ENCODE peak calls at places on chromosomes 5 and 9, in four cellular contexts. C is GM12892, R is kidney tubule cell, J is mesendoderm. O is an unnamed sample.

GRCh38 chr5:56402273-56403223 is 169.4 kb upstream of the ANKRD55 start:
- DNase-seq in C (no peak), R (peak), J (peak), O (no peak)

GRCh38 chr5:3362606-3362910 is 233.1 kb upstream of the IRX1 start:
- DNase-seq in C (no peak), J (no peak), R (no peak), O (no peak)

GRCh38 chr9:92640398-92641091 is 29.4 kb downstream of the IPPK start:
- DNase-seq in J (no peak), R (no peak), C (no peak), O (no peak)

GRCh38 chr5:82332064-82332855 is 54.1 kb upstream of the RPS23 start:
- DNase-seq in C (no peak), J (no peak), R (no peak), O (no peak)

GRCh38 chr5:10471672-10472071 is 30.0 kb downstream of the ROPN1L start:
- DNase-seq in C (no peak), R (no peak), J (no peak), O (no peak)

GRCh38 chr9:36894695-36895310 is 139.3 kb downstream of the PAX5 start:
- DNase-seq in J (no peak), R (no peak), C (no peak), O (no peak)

GRCh38 chr9:90854637-90855036 is 53.0 kb downstream of the SYK start:
- DNase-seq in R (peak), J (no peak), C (no peak), O (peak)

GRCh38 chr5:123344819-123345426 is 78.3 kb downstream of the CEP120 start:
- DNase-seq in R (peak), C (no peak), J (peak), O (no peak)

GRCh38 chr5:154015071-154015693 is 23.5 kb downstream of the FAM114A2 start:
- DNase-seq in J (peak), R (no peak), C (no peak), O (no peak)

GRCh38 chr9:136576269-136576626 is 30.4 kb upstream of the NOTCH1 start:
- DNase-seq in J (no peak), C (no peak), R (peak), O (peak)

GRCh38 chr5:168226012-168226411 is 65.4 kb upstream of the WWC1 start:
- DNase-seq in C (no peak), J (no peak), R (no peak), O (no peak)

GRCh38 chr5:37735649-37736347 is 104.0 kb downstream of the GDNF start:
- DNase-seq in R (peak), C (no peak), J (no peak), O (no peak)

GRCh38 chr5:96927008-96927407 is 8.9 kb upstream of the LNPEP start:
- DNase-seq in C (no peak), R (no peak), J (no peak), O (no peak)

GRCh38 chr9:97990259-97990658 is 7.1 kb downstream of the ANP32B start:
- DNase-seq in J (peak), C (no peak), R (peak), O (no peak)

GRCh38 chr5:138408023-138408422 is 30.8 kb upstream of the REEP2 start:
- DNase-seq in C (no peak), J (peak), R (no peak), O (no peak)

GRCh38 chr9:124770359-124771020 is 621 bp downstream of the NR6A1 start:
- DNase-seq in J (no peak), R (no peak), C (no peak), O (no peak)

GRCh38 chr5:125467222-125467621 is 720.8 kb upstream of the ZNF608 start:
- DNase-seq in R (peak), J (no peak), C (no peak), O (no peak)

GRCh38 chr5:132376694-132377641 is 7.5 kb downstream of the SLC22A5 start:
- DNase-seq in C (no peak), R (no peak), J (no peak), O (no peak)

GRCh38 chr5:116908537-116908936 is 333.9 kb upstream of the SEMA6A start:
- DNase-seq in C (no peak), J (no peak), R (no peak), O (no peak)

GRCh38 chr9:37818849-37819248 is 18.3 kb downstream of the DCAF10 start:
- DNase-seq in J (no peak), C (no peak), R (no peak), O (no peak)

GRCh38 chr5:23332650-23333251 is 174.7 kb upstream of the PRDM9 start:
- DNase-seq in R (peak), J (peak), C (no peak), O (no peak)

GRCh38 chr9:16484178-16484577 is 386.3 kb downstream of the BNC2 start:
- DNase-seq in R (no peak), C (no peak), J (no peak), O (no peak)

GRCh38 chr9:107299437-107299836 is 16.4 kb downstream of the RAD23B start:
- DNase-seq in J (no peak), C (no peak), R (no peak), O (no peak)

GRCh38 chr9:4668604-4669003 is 2.3 kb upstream of the SPATA6L start:
- DNase-seq in R (no peak), J (no peak), C (no peak), O (no peak)

GRCh38 chr9:3746296-3747275 is 220.8 kb upstream of the RFX3 start:
- DNase-seq in C (no peak), J (no peak), R (peak), O (no peak)

GRCh38 chr9:28260331-28260730 is 687.0 kb upstream of the C9orf72 start:
- DNase-seq in R (peak), J (peak), C (no peak), O (no peak)

GRCh38 chr5:173736923-173737412 is 120.5 kb upstream of the BOD1 start:
- DNase-seq in C (peak), J (no peak), R (peak), O (no peak)